ENCODE peak calls at places on chromosome 18, in six cellular contexts. D is ovary, A is thyroid gland, M is thoracic aorta, U is sigmoid colon, V is brain microvascular endothelial cell. L is an unnamed sample.
A peak's percentile ranks its signal among the peaks of the same experiment; 100 is the strongest.

GRCh38 chr18:30514059-30514458 is 528.5 kb downstream of the DSC3 start:
- DNase-seq in D (no peak), A (no peak), M (no peak), U (no peak), V (no peak), L (no peak)

GRCh38 chr18:13378150-13378549 is 159.6 kb downstream of the LDLRAD4 start:
- DNase-seq in D (no peak), A (no peak), M (no peak), U (peak; percentile 48), V (no peak), L (no peak)

GRCh38 chr18:26657618-26658581 is 109.5 kb upstream of the KCTD1 start:
- DNase-seq in D (no peak), A (no peak), M (no peak), U (no peak), V (no peak), L (no peak)

GRCh38 chr18:12840382-12840781 is 43.7 kb downstream of the PTPN2 start:
- DNase-seq in D (no peak), A (no peak), M (no peak), U (no peak), V (no peak), L (no peak)

GRCh38 chr18:35041752-35042379 is 653 bp downstream of the MAPRE2 start:
- DNase-seq in D (no peak), A (no peak), M (no peak), U (no peak), V (no peak), L (peak; percentile 13)

GRCh38 chr18:62716679-62717058 is 1.3 kb downstream of the PHLPP1 start:
- DNase-seq in D (peak; percentile 38), A (peak; percentile 52), M (no peak), U (peak; percentile 73), V (peak; percentile 10), L (peak; percentile 31)

GRCh38 chr18:45957100-45957499 is 10.0 kb downstream of the EPG5 start:
- DNase-seq in D (no peak), A (no peak), M (no peak), U (no peak), V (peak; percentile 48), L (no peak)

GRCh38 chr18:51321696-51322095 is 124.2 kb upstream of the MEX3C start:
- DNase-seq in D (no peak), A (no peak), M (no peak), U (no peak), V (no peak), L (no peak)

GRCh38 chr18:12621737-12622306 is 36.1 kb downstream of the SPIRE1 start:
- DNase-seq in D (no peak), A (no peak), M (no peak), U (no peak), V (peak; percentile 71), L (no peak)

GRCh38 chr18:36813111-36813752 is 15.6 kb downstream of the TPGS2 start:
- DNase-seq in D (no peak), A (no peak), M (no peak), U (no peak), V (no peak), L (no peak)

GRCh38 chr18:35386600-35387366 is 9.6 kb upstream of the ZNF396 start:
- DNase-seq in D (peak; percentile 23), A (peak; percentile 70), M (no peak), U (peak; percentile 80), V (peak; percentile 76), L (peak; percentile 63)

GRCh38 chr18:27363918-27364317 is 178.8 kb upstream of the CHST9 start:
- DNase-seq in D (no peak), A (no peak), M (no peak), U (no peak), V (no peak), L (no peak)

GRCh38 chr18:11553098-11553940 is 56.1 kb upstream of the SLC35G4 start:
- DNase-seq in D (no peak), A (peak; percentile 18), M (no peak), U (no peak), V (peak; percentile 55), L (peak; percentile 61)

GRCh38 chr18:70263336-70263735 is 25.5 kb upstream of the SOCS6 start:
- DNase-seq in D (no peak), A (no peak), M (no peak), U (no peak), V (no peak), L (no peak)

GRCh38 chr18:34942276-34942675 is 98.9 kb upstream of the MAPRE2 start:
- DNase-seq in D (no peak), A (no peak), M (no peak), U (no peak), V (peak; percentile 22), L (no peak)

GRCh38 chr18:45197526-45197970 is 417.7 kb upstream of the SLC14A2 start:
- DNase-seq in D (no peak), A (peak; percentile 31), M (no peak), U (no peak), V (peak; percentile 10), L (no peak)

GRCh38 chr18:76351961-76352581 is 143.0 kb downstream of the ZNF516 start:
- DNase-seq in D (peak; percentile 94), A (peak; percentile 74), M (no peak), U (peak; percentile 98), V (peak; percentile 33), L (no peak)
- H3K27ac ChIP-seq in D (no peak overlapping the region), A (no peak overlapping the region), M (no peak overlapping the region), U (peak overlapping the region; percentile 69), V (no peak overlapping the region), L (no peak overlapping the region)

DNA sequence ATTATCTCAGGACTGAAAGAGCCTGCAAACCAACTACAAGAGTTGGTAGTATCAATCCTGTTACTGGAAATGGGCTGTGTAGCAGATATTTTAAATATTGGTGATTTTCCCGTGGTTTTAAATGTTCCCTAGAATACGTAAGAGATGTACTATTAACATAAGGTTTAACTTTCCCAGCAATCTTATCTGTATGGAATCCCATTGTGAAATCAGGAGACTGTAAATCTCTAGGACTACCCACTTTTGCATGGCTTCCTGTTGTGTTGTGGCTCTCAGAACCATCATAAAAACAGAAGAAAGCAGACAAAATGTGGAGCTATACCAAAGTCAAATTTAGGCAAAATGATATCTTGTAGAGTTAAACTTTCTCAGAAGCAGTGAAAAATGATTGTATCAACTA is 641.5 kb upstream of the SETBP1 start:
- DNase-seq in D (no peak), A (no peak), M (no peak), U (no peak), V (no peak), L (no peak)
- H3K27ac ChIP-seq in D (no peak overlapping the region), A (no peak overlapping the region), M (no peak overlapping the region), U (no peak overlapping the region), V (no peak overlapping the region), L (no peak overlapping the region)

GRCh38 chr18:57784816-57785144 is 18.3 kb downstream of the ATP8B1 start:
- DNase-seq in D (no peak), A (no peak), M (no peak), U (no peak), V (no peak), L (no peak)
- H3K27ac ChIP-seq in D (no peak overlapping the region), A (peak overlapping the region; percentile 72), M (peak overlapping the region; percentile 87), U (peak overlapping the region; percentile 36), V (peak overlapping the region; percentile 81), L (no peak overlapping the region)

DNA sequence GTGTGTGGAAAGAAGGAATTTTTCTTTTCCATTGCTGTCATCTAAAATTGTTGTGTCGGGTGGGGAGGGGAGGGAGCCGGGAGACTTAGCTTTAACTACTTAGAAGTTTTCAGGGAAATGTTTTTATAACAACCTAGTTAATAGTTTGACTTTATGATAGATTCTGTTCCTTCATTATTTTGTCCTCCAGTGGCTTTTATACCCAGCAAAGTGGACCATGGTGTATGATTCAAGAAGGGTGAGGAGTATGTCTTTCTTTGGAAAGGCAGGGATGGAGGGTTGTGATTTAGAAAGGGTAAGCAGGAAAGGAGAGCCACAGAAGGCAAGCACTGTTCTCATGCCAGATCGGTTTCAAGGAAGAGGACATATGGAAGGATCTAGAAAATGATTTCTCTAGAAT is 261.8 kb downstream of the NEDD4L start:
- DNase-seq in D (no peak), A (no peak), M (no peak), U (no peak), V (no peak), L (no peak)
- H3K27ac ChIP-seq in D (no peak overlapping the region), A (no peak overlapping the region), M (no peak overlapping the region), U (no peak overlapping the region), V (no peak overlapping the region), L (no peak overlapping the region)

GRCh38 chr18:6557470-6558245 is 142.9 kb upstream of the L3MBTL4 start:
- DNase-seq in D (no peak), A (no peak), M (no peak), U (no peak), V (no peak), L (no peak)

GRCh38 chr18:6561029-6561861 is 146.5 kb upstream of the L3MBTL4 start:
- DNase-seq in D (peak; percentile 84), A (peak; percentile 75), M (no peak), U (peak; percentile 75), V (peak; percentile 49), L (no peak)

GRCh38 chr18:6565336-6566081 is 150.8 kb upstream of the L3MBTL4 start:
- DNase-seq in D (no peak), A (no peak), M (no peak), U (no peak), V (no peak), L (no peak)

GRCh38 chr18:6558770-6559169 is 144.1 kb upstream of the L3MBTL4 start:
- DNase-seq in D (no peak), A (no peak), M (no peak), U (no peak), V (no peak), L (no peak)

DNA sequence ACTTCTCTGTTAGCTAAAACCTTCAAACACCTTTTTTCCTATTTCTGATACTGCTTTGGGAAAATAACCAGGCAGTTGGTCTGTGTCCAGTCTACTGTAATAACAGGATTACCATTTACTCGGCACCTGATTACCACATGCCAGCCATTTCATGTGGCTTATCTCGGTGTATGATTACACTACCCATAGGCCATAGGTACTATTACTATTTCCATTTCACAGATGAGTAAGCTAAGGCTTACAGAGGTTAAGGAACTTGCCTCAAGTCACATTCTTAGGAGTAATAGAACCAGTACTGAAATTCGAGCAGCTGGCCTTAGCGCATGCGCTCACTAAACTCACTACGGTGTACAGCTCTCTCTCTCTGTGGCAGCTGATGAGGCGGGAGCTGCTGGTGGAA is 147.2 kb upstream of the L3MBTL4 start:
- DNase-seq in D (no peak), A (peak; percentile 37), M (no peak), U (no peak), V (no peak), L (no peak)
- H3K27ac ChIP-seq in D (no peak overlapping the region), A (no peak overlapping the region), M (no peak overlapping the region), U (no peak overlapping the region), V (no peak overlapping the region), L (no peak overlapping the region)

DNA sequence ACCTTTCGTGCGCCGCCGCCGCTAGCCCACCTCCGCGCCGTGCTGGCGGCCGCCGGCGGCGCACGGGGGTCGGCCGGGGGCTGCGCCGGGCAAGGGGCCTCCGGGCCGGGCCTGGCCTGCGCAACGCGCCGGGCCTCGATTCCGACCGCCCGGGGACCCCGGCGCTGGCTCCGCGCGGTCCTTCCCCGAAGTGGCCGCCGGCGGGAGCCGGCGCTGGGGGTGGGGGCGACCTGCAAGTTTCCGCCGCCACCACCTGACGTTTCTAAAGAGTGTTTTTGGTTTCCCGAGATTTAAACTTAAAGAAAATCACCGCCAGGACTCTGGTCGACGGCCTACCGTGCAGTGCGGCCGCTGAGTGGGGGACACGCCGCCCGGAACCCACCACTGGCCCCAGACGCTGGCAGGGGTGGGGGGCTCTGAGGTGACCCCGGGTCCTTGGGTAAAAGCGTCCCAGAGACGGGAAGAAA is 3.8 kb upstream of the GATA6 start:
- DNase-seq in D (no peak), A (no peak), M (no peak), U (no peak), V (no peak), L (no peak)
- H3K27ac ChIP-seq in D (peak overlapping the region; percentile 23), A (peak overlapping the region; percentile 29), M (peak overlapping the region; percentile 100), U (peak overlapping the region; percentile 54), V (no peak overlapping the region), L (no peak overlapping the region)